ENCODE peak calls at places on chromosomes 11 and 22, in eight cellular contexts. One of them, this sample, is unnamed.

GRCh38 chr11:69293087-69293486 is 868 bp upstream of the MYEOV start:
- DNase-seq in mammary epithelial cell: no peak
- DNase-seq in cardiac muscle cell: no peak
- DNase-seq in foreskin keratinocyte: no peak
- DNase-seq in prostate gland: no peak
- DNase-seq in neural progenitor cell: peak; percentile 30
- DNase-seq in H9: peak; percentile 70
- DNase-seq in body of pancreas: no peak
- DNase-seq in this sample: peak; percentile 71

GRCh38 chr11:133269272-133269671 is 263.0 kb downstream of the OPCML start:
- DNase-seq in mammary epithelial cell: no peak
- DNase-seq in cardiac muscle cell: no peak
- DNase-seq in foreskin keratinocyte: no peak
- DNase-seq in prostate gland: no peak
- DNase-seq in neural progenitor cell: no peak
- DNase-seq in H9: no peak
- DNase-seq in body of pancreas: no peak
- DNase-seq in this sample: no peak

GRCh38 chr11:44383246-44383645 is 73.3 kb upstream of the ALX4 start:
- DNase-seq in mammary epithelial cell: no peak
- DNase-seq in cardiac muscle cell: no peak
- DNase-seq in foreskin keratinocyte: no peak
- DNase-seq in prostate gland: no peak
- DNase-seq in neural progenitor cell: no peak
- DNase-seq in H9: no peak
- DNase-seq in body of pancreas: no peak
- DNase-seq in this sample: no peak

GRCh38 chr22:30348837-30349236 is 7.9 kb downstream of the SF3A1 start:
- DNase-seq in mammary epithelial cell: no peak
- DNase-seq in cardiac muscle cell: no peak
- DNase-seq in foreskin keratinocyte: no peak
- DNase-seq in prostate gland: no peak
- DNase-seq in neural progenitor cell: no peak
- DNase-seq in H9: no peak
- DNase-seq in body of pancreas: no peak
- DNase-seq in this sample: no peak

GRCh38 chr22:20803696-20804324 is 29.9 kb downstream of the SERPIND1 start:
- DNase-seq in mammary epithelial cell: no peak
- DNase-seq in cardiac muscle cell: peak; percentile 60
- DNase-seq in foreskin keratinocyte: no peak
- DNase-seq in prostate gland: no peak
- DNase-seq in neural progenitor cell: peak; percentile 67
- DNase-seq in H9: peak; percentile 56
- DNase-seq in body of pancreas: peak; percentile 38
- DNase-seq in this sample: peak; percentile 79

GRCh38 chr22:23216331-23217170 is 36.2 kb downstream of the BCR start:
- DNase-seq in mammary epithelial cell: no peak
- DNase-seq in cardiac muscle cell: no peak
- DNase-seq in foreskin keratinocyte: no peak
- DNase-seq in prostate gland: no peak
- DNase-seq in neural progenitor cell: no peak
- DNase-seq in H9: no peak
- DNase-seq in body of pancreas: no peak
- DNase-seq in this sample: no peak

GRCh38 chr22:22787805-22788459 is 99.7 kb upstream of the IGLL5 start:
- DNase-seq in mammary epithelial cell: peak; percentile 12
- DNase-seq in cardiac muscle cell: no peak
- DNase-seq in foreskin keratinocyte: no peak
- DNase-seq in prostate gland: no peak
- DNase-seq in neural progenitor cell: peak; percentile 83
- DNase-seq in H9: peak; percentile 79
- DNase-seq in body of pancreas: peak; percentile 66
- DNase-seq in this sample: peak; percentile 87

GRCh38 chr11:114081641-114082414 is 22.3 kb downstream of the ZBTB16 start:
- DNase-seq in mammary epithelial cell: no peak
- DNase-seq in cardiac muscle cell: no peak
- DNase-seq in foreskin keratinocyte: no peak
- DNase-seq in prostate gland: no peak
- DNase-seq in neural progenitor cell: no peak
- DNase-seq in H9: no peak
- DNase-seq in body of pancreas: no peak
- DNase-seq in this sample: peak; percentile 89

GRCh38 chr11:13923716-13924650 is 38.5 kb upstream of the SPON1 start:
- DNase-seq in mammary epithelial cell: peak; percentile 17
- DNase-seq in cardiac muscle cell: no peak
- DNase-seq in foreskin keratinocyte: no peak
- DNase-seq in prostate gland: no peak
- DNase-seq in neural progenitor cell: no peak
- DNase-seq in H9: no peak
- DNase-seq in body of pancreas: no peak
- DNase-seq in this sample: no peak

GRCh38 chr11:103601230-103601846 is 435.1 kb upstream of the DDI1 start:
- DNase-seq in mammary epithelial cell: peak; percentile 52
- DNase-seq in cardiac muscle cell: peak; percentile 71
- DNase-seq in foreskin keratinocyte: no peak
- DNase-seq in prostate gland: no peak
- DNase-seq in neural progenitor cell: peak; percentile 67
- DNase-seq in H9: peak; percentile 48
- DNase-seq in body of pancreas: peak; percentile 48
- DNase-seq in this sample: peak; percentile 67

GRCh38 chr22:44543781-44544181 is 45.7 kb upstream of the RTL6 start:
- DNase-seq in mammary epithelial cell: no peak
- DNase-seq in cardiac muscle cell: no peak
- DNase-seq in foreskin keratinocyte: no peak
- DNase-seq in prostate gland: no peak
- DNase-seq in neural progenitor cell: no peak
- DNase-seq in H9: no peak
- DNase-seq in body of pancreas: no peak
- DNase-seq in this sample: no peak

GRCh38 chr11:536841-537621 is at the start of gene LRRC56:
- DNase-seq in mammary epithelial cell: peak; percentile 58
- DNase-seq in cardiac muscle cell: peak; percentile 89
- DNase-seq in foreskin keratinocyte: peak; percentile 42
- DNase-seq in prostate gland: peak; percentile 89
- DNase-seq in neural progenitor cell: peak; percentile 92
- DNase-seq in H9: peak; percentile 89
- DNase-seq in body of pancreas: peak; percentile 94
- DNase-seq in this sample: peak; percentile 99

GRCh38 chr22:38316340-38317236 is 645 bp downstream of the CSNK1E start:
- DNase-seq in mammary epithelial cell: peak; percentile 51
- DNase-seq in cardiac muscle cell: peak; percentile 61
- DNase-seq in foreskin keratinocyte: no peak
- DNase-seq in prostate gland: peak; percentile 68
- DNase-seq in neural progenitor cell: peak; percentile 70
- DNase-seq in H9: no peak
- DNase-seq in body of pancreas: peak; percentile 69
- DNase-seq in this sample: peak; percentile 96

GRCh38 chr22:38314992-38315800 is 2.0 kb downstream of the CSNK1E start:
- DNase-seq in mammary epithelial cell: no peak
- DNase-seq in cardiac muscle cell: no peak
- DNase-seq in foreskin keratinocyte: no peak
- DNase-seq in prostate gland: peak; percentile 29
- DNase-seq in neural progenitor cell: peak; percentile 26
- DNase-seq in H9: no peak
- DNase-seq in body of pancreas: peak; percentile 61
- DNase-seq in this sample: peak; percentile 82

GRCh38 chr22:38314140-38314991 is 2.9 kb downstream of the CSNK1E start:
- DNase-seq in mammary epithelial cell: peak; percentile 47
- DNase-seq in cardiac muscle cell: no peak
- DNase-seq in foreskin keratinocyte: no peak
- DNase-seq in prostate gland: no peak
- DNase-seq in neural progenitor cell: peak; percentile 61
- DNase-seq in H9: no peak
- DNase-seq in body of pancreas: no peak
- DNase-seq in this sample: peak; percentile 80

GRCh38 chr22:38317237-38317994 is at the start of gene CSNK1E:
- DNase-seq in mammary epithelial cell: peak; percentile 64
- DNase-seq in cardiac muscle cell: peak; percentile 86
- DNase-seq in foreskin keratinocyte: no peak
- DNase-seq in prostate gland: peak; percentile 76
- DNase-seq in neural progenitor cell: peak; percentile 92
- DNase-seq in H9: peak; percentile 79
- DNase-seq in body of pancreas: peak; percentile 85
- DNase-seq in this sample: peak; percentile 98

GRCh38 chr22:38315801-38316339 is 1.4 kb downstream of the CSNK1E start:
- DNase-seq in mammary epithelial cell: no peak
- DNase-seq in cardiac muscle cell: no peak
- DNase-seq in foreskin keratinocyte: no peak
- DNase-seq in prostate gland: no peak
- DNase-seq in neural progenitor cell: no peak
- DNase-seq in H9: no peak
- DNase-seq in body of pancreas: no peak
- DNase-seq in this sample: peak; percentile 93
- H3K4me1 ChIP-seq in mammary epithelial cell: peaks cover 62% of the 10 kb centered on the region
- H3K4me1 ChIP-seq in cardiac muscle cell: peaks cover 21% of the 10 kb centered on the region
- H3K4me1 ChIP-seq in foreskin keratinocyte: peaks cover 26% of the 10 kb centered on the region
- H3K4me1 ChIP-seq in prostate gland: peaks cover 27% of the 10 kb centered on the region
- H3K4me1 ChIP-seq in neural progenitor cell: peaks cover 43% of the 10 kb centered on the region
- H3K4me1 ChIP-seq in H9: peaks cover 10% of the 10 kb centered on the region
- H3K4me1 ChIP-seq in body of pancreas: peaks cover 47% of the 10 kb centered on the region
- H3K4me1 ChIP-seq in this sample: peaks cover 55% of the 10 kb centered on the region

DNA sequence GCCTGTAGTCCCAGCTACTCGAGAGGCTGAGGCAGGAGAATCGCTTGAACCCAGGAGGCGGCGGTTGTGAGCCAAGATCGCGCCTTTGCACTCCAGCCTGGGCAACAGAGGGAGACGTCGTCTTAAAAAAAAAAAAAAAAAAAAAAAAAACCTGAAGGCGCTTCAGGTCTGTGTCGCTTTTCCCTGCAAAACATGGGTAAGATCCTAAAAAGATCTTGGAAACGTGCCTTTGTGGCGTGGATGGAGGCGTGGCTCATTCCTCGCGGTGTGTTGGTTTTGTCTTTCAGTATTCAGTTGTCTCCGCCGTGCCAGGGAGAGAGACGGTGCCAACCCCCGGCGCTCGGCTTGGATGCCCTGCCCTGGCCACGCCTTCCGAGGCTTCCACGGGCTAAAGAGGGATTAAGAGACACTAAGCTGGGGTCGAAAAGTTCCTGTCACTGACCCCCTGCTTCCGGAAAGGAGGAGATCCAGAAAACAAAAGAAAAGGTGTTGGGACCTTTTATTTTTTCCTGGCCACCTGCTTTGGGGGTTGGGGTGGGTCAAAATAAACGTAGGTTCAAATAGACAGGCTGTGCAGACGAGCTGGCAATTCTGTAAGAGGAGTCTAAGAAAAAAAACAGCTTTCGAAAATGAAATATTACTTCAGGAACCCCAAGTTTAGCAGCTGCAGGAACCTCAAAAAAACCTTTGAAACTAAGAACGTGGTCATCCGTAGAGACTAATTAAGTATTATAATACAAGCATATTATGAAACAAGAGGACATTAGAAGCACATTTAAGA is 1.1 kb upstream of the SLC35F2 start:
- DNase-seq in mammary epithelial cell: peak; percentile 27
- DNase-seq in cardiac muscle cell: no peak
- DNase-seq in foreskin keratinocyte: no peak
- DNase-seq in prostate gland: peak; percentile 76
- DNase-seq in neural progenitor cell: peak; percentile 81
- DNase-seq in H9: peak; percentile 50
- DNase-seq in body of pancreas: peak; percentile 50
- DNase-seq in this sample: peak; percentile 62
- H3K27ac ChIP-seq in mammary epithelial cell: peak overlapping the region; percentile 35
- H3K27ac ChIP-seq in cardiac muscle cell: no peak overlapping the region
- H3K27ac ChIP-seq in foreskin keratinocyte: peak overlapping the region; percentile 56
- H3K27ac ChIP-seq in prostate gland: peak overlapping the region; percentile 89
- H3K27ac ChIP-seq in neural progenitor cell: no peak overlapping the region
- H3K27ac ChIP-seq in H9: no peak overlapping the region
- H3K27ac ChIP-seq in body of pancreas: peak overlapping the region; percentile 50
- H3K27ac ChIP-seq in this sample: no peak overlapping the region

GRCh38 chr22:37176464-37177061 is 11.5 kb downstream of the C1QTNF6 start:
- DNase-seq in mammary epithelial cell: no peak
- DNase-seq in cardiac muscle cell: no peak
- DNase-seq in foreskin keratinocyte: no peak
- DNase-seq in prostate gland: peak; percentile 51
- DNase-seq in neural progenitor cell: no peak
- DNase-seq in H9: no peak
- DNase-seq in body of pancreas: no peak
- DNase-seq in this sample: peak; percentile 94
- H3K4me1 ChIP-seq in mammary epithelial cell: peaks cover 7% of the 10 kb centered on the region
- H3K4me1 ChIP-seq in cardiac muscle cell: peaks cover 6% of the 10 kb centered on the region
- H3K4me1 ChIP-seq in foreskin keratinocyte: no peaks in the 10 kb centered on the region
- H3K4me1 ChIP-seq in prostate gland: peaks cover 20% of the 10 kb centered on the region
- H3K4me1 ChIP-seq in neural progenitor cell: peaks cover 17% of the 10 kb centered on the region
- H3K4me1 ChIP-seq in H9: no peaks in the 10 kb centered on the region
- H3K4me1 ChIP-seq in body of pancreas: peaks cover 17% of the 10 kb centered on the region
- H3K4me1 ChIP-seq in this sample: peaks cover 22% of the 10 kb centered on the region

GRCh38 chr11:121105851-121106250 is 4.8 kb downstream of the TECTA start:
- DNase-seq in mammary epithelial cell: no peak
- DNase-seq in cardiac muscle cell: no peak
- DNase-seq in foreskin keratinocyte: no peak
- DNase-seq in prostate gland: no peak
- DNase-seq in neural progenitor cell: no peak
- DNase-seq in H9: no peak
- DNase-seq in body of pancreas: no peak
- DNase-seq in this sample: no peak

GRCh38 chr11:121106812-121107211 is 5.8 kb downstream of the TECTA start:
- DNase-seq in mammary epithelial cell: no peak
- DNase-seq in cardiac muscle cell: no peak
- DNase-seq in foreskin keratinocyte: no peak
- DNase-seq in prostate gland: no peak
- DNase-seq in neural progenitor cell: no peak
- DNase-seq in H9: no peak
- DNase-seq in body of pancreas: no peak
- DNase-seq in this sample: no peak

GRCh38 chr11:121100943-121101342 is at the start of gene TECTA:
- DNase-seq in mammary epithelial cell: no peak
- DNase-seq in cardiac muscle cell: no peak
- DNase-seq in foreskin keratinocyte: no peak
- DNase-seq in prostate gland: no peak
- DNase-seq in neural progenitor cell: peak; percentile 44
- DNase-seq in H9: no peak
- DNase-seq in body of pancreas: no peak
- DNase-seq in this sample: no peak

GRCh38 chr11:121105063-121105480 is 4.0 kb downstream of the TECTA start:
- DNase-seq in mammary epithelial cell: no peak
- DNase-seq in cardiac muscle cell: no peak
- DNase-seq in foreskin keratinocyte: no peak
- DNase-seq in prostate gland: no peak
- DNase-seq in neural progenitor cell: no peak
- DNase-seq in H9: no peak
- DNase-seq in body of pancreas: peak; percentile 27
- DNase-seq in this sample: no peak

DNA sequence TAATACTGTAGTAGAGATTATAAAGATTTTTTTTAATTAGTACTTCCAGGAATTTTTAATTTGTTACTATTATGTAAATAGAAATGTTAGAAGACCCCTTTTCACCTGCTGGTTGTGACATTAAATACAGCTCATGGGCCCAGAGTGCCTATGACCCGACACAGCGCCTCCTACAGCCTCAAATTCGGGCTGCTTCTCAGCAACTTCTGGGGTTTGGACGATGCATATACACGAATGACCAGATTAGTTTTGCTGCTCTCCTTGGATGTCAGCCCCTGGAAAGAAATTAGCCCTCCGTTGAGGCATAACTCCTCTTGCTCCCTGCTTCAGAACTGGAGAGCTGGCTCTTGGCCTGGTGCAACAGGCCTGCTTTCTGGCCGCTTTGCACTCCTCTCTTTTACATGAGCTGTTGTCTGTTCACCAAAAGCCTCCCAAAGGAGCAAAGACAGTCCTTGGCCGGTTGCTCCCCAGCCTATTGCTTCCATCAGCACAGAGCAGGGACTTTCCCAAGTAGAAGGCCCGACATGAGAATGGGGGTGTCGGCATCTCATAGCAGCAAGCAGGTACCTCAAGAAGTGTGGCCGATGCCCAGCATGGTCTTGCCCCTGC is 3.3 kb downstream of the TECTA start:
- DNase-seq in mammary epithelial cell: no peak
- DNase-seq in cardiac muscle cell: no peak
- DNase-seq in foreskin keratinocyte: no peak
- DNase-seq in prostate gland: no peak
- DNase-seq in neural progenitor cell: no peak
- DNase-seq in H9: peak; percentile 48
- DNase-seq in body of pancreas: peak; percentile 10
- DNase-seq in this sample: no peak
- H3K27ac ChIP-seq in mammary epithelial cell: no peak overlapping the region
- H3K27ac ChIP-seq in cardiac muscle cell: no peak overlapping the region
- H3K27ac ChIP-seq in foreskin keratinocyte: no peak overlapping the region
- H3K27ac ChIP-seq in prostate gland: no peak overlapping the region
- H3K27ac ChIP-seq in neural progenitor cell: no peak overlapping the region
- H3K27ac ChIP-seq in H9: no peak overlapping the region
- H3K27ac ChIP-seq in body of pancreas: no peak overlapping the region
- H3K27ac ChIP-seq in this sample: no peak overlapping the region